ENCODE peak calls at places on chromosomes 12 and 14, in eight cellular contexts. O is anterior cingulate cortex, A is HT1080, B is Daoy, M is breast epithelium, K is LNCaP clone FGC, C is brain microvascular endothelial cell, H is NCI-H1436. U is an unnamed sample.
A peak's percentile ranks its signal among the peaks of the same experiment; 100 is the strongest.

GRCh38 chr12:52004042-52004648 is 2.6 kb upstream of the TAMALIN start:
- DNase-seq in O (peak; percentile 75), A (peak; percentile 41), B (peak; percentile 55), M (no peak), K (no peak), C (peak; percentile 39), H (peak; percentile 48), U (peak; percentile 49)

GRCh38 chr12:22709292-22709691 is 84.3 kb downstream of the ETNK1 start:
- DNase-seq in O (no peak), A (peak; percentile 29), B (no peak), M (no peak), K (no peak), C (no peak), H (peak; percentile 11), U (peak; percentile 40)

GRCh38 chr12:15131462-15131861 is 89.8 kb downstream of the RERG start:
- DNase-seq in O (no peak), A (peak; percentile 84), B (peak; percentile 69), M (no peak), K (no peak), C (peak; percentile 39), H (no peak), U (peak; percentile 90)

GRCh38 chr12:131209082-131210070 is 255.7 kb downstream of the ADGRD1 start:
- DNase-seq in O (peak; percentile 48), A (no peak), B (no peak), M (no peak), K (no peak), C (no peak), H (no peak), U (no peak)

GRCh38 chr12:101697930-101698781 is 716 bp downstream of the CHPT1 start:
- DNase-seq in O (peak; percentile 52), A (peak; percentile 32), B (peak; percentile 28), M (peak; percentile 23), K (no peak), C (peak; percentile 4), H (no peak), U (peak; percentile 25)

GRCh38 chr12:22670762-22671161 is 45.8 kb downstream of the ETNK1 start:
- DNase-seq in O (no peak), A (no peak), B (no peak), M (no peak), K (no peak), C (no peak), H (no peak), U (no peak)

GRCh38 chr14:100905166-100905565 is 1.6 kb upstream of the RTL1 start:
- DNase-seq in O (no peak), A (no peak), B (no peak), M (no peak), K (no peak), C (no peak), H (no peak), U (no peak)

GRCh38 chr14:90253826-90254225 is 2.5 kb upstream of the PSMC1 start:
- DNase-seq in O (no peak), A (no peak), B (no peak), M (no peak), K (no peak), C (no peak), H (no peak), U (no peak)

GRCh38 chr12:56261503-56262230 is 3.5 kb upstream of the ANKRD52 start:
- DNase-seq in O (no peak), A (peak; percentile 93), B (peak; percentile 78), M (no peak), K (no peak), C (peak; percentile 70), H (no peak), U (peak; percentile 96)

GRCh38 chr14:61562321-61563161 is 132.8 kb upstream of the HIF1A start:
- DNase-seq in O (no peak), A (peak; percentile 99), B (peak; percentile 99), M (no peak), K (no peak), C (peak; percentile 99), H (no peak), U (peak; percentile 100)

GRCh38 chr12:78703820-78704525 is 160.6 kb upstream of the SYT1 start:
- DNase-seq in O (no peak), A (peak; percentile 90), B (peak; percentile 50), M (no peak), K (no peak), C (peak; percentile 56), H (no peak), U (peak; percentile 86)

U was measured in LHCN-M2.